ENCODE peak calls at places on chromosomes 1 and 21, in five cellular contexts. B is breast epithelium, K is mucosa of descending colon, D is colonic mucosa, X is body of pancreas. W is an unnamed sample.

GRCh38 chr1:233020441-233020840 is 70.0 kb downstream of the NTPCR start:
- DNase-seq in B (no peak), K (no peak), D (no peak), X (peak; percentile 33), W (no peak)

GRCh38 chr1:39933956-39934941 is 20.7 kb upstream of the MFSD2A start:
- DNase-seq in B (no peak), K (peak; percentile 84), D (peak; percentile 92), X (peak; percentile 93), W (peak; percentile 92)

GRCh38 chr1:175332515-175332914 is 139.9 kb upstream of the KIAA0040 start:
- DNase-seq in B (no peak), K (no peak), D (no peak), X (no peak), W (no peak)

GRCh38 chr1:27342391-27342777 is 562 bp downstream of the SYTL1 start:
- DNase-seq in B (peak; percentile 38), K (no peak), D (no peak), X (no peak), W (no peak)

GRCh38 chr1:61641578-61642336 is 83.2 kb downstream of the TM2D1 start:
- DNase-seq in B (peak; percentile 77), K (peak; percentile 71), D (peak; percentile 68), X (peak; percentile 73), W (peak; percentile 83)

GRCh38 chr21:29130234-29130993 is at the start of gene MAP3K7CL:
- DNase-seq in B (no peak), K (no peak), D (no peak), X (peak; percentile 55), W (no peak)

GRCh38 chr21:38297193-38297592 is 40.4 kb downstream of the KCNJ15 start:
- DNase-seq in B (no peak), K (no peak), D (no peak), X (no peak), W (no peak)

GRCh38 chr1:234604726-234605492 is 5.1 kb downstream of the IRF2BP2 start:
- DNase-seq in B (no peak), K (no peak), D (no peak), X (no peak), W (no peak)

GRCh38 chr1:178271471-178271870 is 177.6 kb downstream of the RASAL2 start:
- DNase-seq in B (no peak), K (no peak), D (no peak), X (no peak), W (no peak)

GRCh38 chr1:240107058-240107684 is 15.5 kb downstream of the FMN2 start:
- DNase-seq in B (no peak), K (no peak), D (no peak), X (no peak), W (no peak)

GRCh38 chr1:113551728-113552127 is 161.4 kb downstream of the MAGI3 start:
- DNase-seq in B (no peak), K (no peak), D (no peak), X (no peak), W (no peak)

GRCh38 chr1:234610582-234611152 is 689 bp upstream of the IRF2BP2 start:
- DNase-seq in B (peak; percentile 96), K (peak; percentile 98), D (peak; percentile 95), X (peak; percentile 96), W (peak; percentile 98)

GRCh38 chr1:26574690-26575349 is 45.3 kb downstream of the RPS6KA1 start:
- DNase-seq in B (peak; percentile 1), K (no peak), D (no peak), X (no peak), W (no peak)

GRCh38 chr1:224929335-224930237 is at the start of gene DNAH14:
- DNase-seq in B (peak; percentile 80), K (peak; percentile 89), D (peak; percentile 85), X (peak; percentile 91), W (peak; percentile 92)

GRCh38 chr21:42640486-42640885 is 12.9 kb upstream of the PDE9A start:
- DNase-seq in B (no peak), K (peak; percentile 91), D (peak; percentile 90), X (peak; percentile 48), W (peak; percentile 57)

GRCh38 chr1:1254667-1254998 is 8.1 kb upstream of the C1QTNF12 start:
- DNase-seq in B (no peak), K (no peak), D (no peak), X (no peak), W (no peak)

GRCh38 chr1:154006136-154006535 is 15.6 kb downstream of the RPS27 start:
- DNase-seq in B (no peak), K (no peak), D (no peak), X (no peak), W (no peak)

GRCh38 chr1:192980856-192981255 is 78.3 kb downstream of the UCHL5 start:
- DNase-seq in B (no peak), K (no peak), D (no peak), X (no peak), W (no peak)

GRCh38 chr1:26538480-26539412 is 9.2 kb downstream of the RPS6KA1 start:
- DNase-seq in B (no peak), K (no peak), D (peak; percentile 47), X (peak; percentile 68), W (peak; percentile 73)

GRCh38 chr1:69648486-69648885 is 80.8 kb downstream of the LRRC7 start:
- DNase-seq in B (no peak), K (no peak), D (no peak), X (no peak), W (no peak)

GRCh38 chr1:215056584-215056983 is 26.0 kb upstream of the KCNK2 start:
- DNase-seq in B (no peak), K (no peak), D (no peak), X (no peak), W (no peak)

GRCh38 chr1:33379631-33380354 is 51.1 kb downstream of the PHC2 start:
- DNase-seq in B (no peak), K (no peak), D (no peak), X (no peak), W (no peak)

GRCh38 chr1:206467915-206468314 is 2.4 kb upstream of the IKBKE start:
- DNase-seq in B (no peak), K (no peak), D (no peak), X (peak; percentile 75), W (peak; percentile 93)

GRCh38 chr1:183039985-183040447 is 16.8 kb downstream of the LAMC1 start:
- DNase-seq in B (no peak), K (no peak), D (no peak), X (no peak), W (no peak)

DNA sequence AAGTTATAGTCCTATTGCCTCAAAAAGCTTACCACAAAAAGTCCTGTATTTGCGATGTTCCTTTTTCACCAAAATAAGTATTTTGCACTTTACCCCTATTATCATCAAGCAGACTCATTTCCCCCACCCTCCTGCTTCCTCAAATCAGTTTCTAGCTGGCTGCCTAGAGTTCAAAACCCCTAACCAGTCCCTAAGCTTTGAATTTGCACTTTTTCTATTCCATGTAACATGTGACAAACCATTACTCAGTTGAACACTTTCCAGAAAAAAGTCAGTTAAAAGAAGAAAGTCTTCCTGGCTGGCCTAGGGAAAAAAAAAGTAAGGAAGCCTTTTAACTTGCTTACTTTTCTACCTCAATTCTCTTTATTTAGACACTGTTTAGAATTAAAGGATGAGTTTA is 8.2 kb downstream of the CEP170 start:
- DNase-seq in B (no peak), K (no peak), D (no peak), X (no peak), W (no peak)
- H3K9me3 ChIP-seq in B (no peaks in the 10 kb centered on the region), K (no peaks in the 10 kb centered on the region), D (no peaks in the 10 kb centered on the region), X (no peaks in the 10 kb centered on the region), W (no peaks in the 10 kb centered on the region)

GRCh38 chr1:247747616-247748015 is 325 bp downstream of the OR14A2 start:
- DNase-seq in B (no peak), K (no peak), D (no peak), X (no peak), W (no peak)
- H3K9me3 ChIP-seq in B (no peaks in the 10 kb centered on the region), K (peaks cover 8% of the 10 kb centered on the region), D (no peaks in the 10 kb centered on the region), X (no peaks in the 10 kb centered on the region), W (peaks cover 5% of the 10 kb centered on the region)

DNA sequence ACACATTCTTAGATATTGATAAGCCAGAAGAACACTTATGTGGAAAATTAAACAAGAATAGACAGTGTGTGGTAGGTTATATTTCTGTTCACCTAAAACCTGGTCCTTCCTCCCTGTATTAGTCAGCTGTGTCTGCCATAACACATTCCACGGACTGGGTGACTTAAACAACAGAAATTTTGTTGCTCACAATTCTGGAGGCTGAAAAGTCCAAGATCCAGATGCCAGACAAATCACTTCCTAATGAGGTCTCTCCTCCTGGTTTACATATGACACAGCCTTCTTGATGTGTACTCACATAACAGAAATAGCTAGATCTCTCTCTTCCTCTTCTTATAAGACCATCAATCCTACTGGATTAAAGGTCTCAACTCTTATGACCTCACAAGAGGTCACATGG is 25.7 kb downstream of the JMJD4 start:
- DNase-seq in B (no peak), K (no peak), D (no peak), X (no peak), W (no peak)
- H3K9me3 ChIP-seq in B (peaks cover 17% of the 10 kb centered on the region), K (peaks cover 6% of the 10 kb centered on the region), D (no peaks in the 10 kb centered on the region), X (peaks cover 24% of the 10 kb centered on the region), W (peaks cover 30% of the 10 kb centered on the region)

DNA sequence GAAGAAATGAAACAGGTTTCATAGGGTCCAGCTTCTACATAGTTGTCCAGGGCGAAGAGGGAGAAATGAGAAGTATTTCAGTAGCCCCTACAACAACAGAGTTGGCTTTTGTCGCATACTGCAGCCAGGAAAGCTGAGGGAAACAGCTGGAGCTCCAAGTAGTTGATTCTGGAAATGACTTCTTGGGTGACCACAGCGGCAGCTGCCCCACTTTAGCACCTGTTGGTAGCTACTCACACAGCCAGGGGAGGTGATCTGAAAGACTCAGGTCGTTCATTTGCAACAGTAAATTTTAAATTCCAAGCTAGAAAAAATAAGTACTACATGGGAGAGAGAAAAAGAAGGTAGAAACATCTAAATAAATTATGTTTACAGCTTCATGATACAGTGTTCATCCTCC is 2.3 kb downstream of the TTC13 start:
- DNase-seq in B (no peak), K (no peak), D (no peak), X (no peak), W (no peak)
- H3K9me3 ChIP-seq in B (no peaks in the 10 kb centered on the region), K (no peaks in the 10 kb centered on the region), D (no peaks in the 10 kb centered on the region), X (no peaks in the 10 kb centered on the region), W (no peaks in the 10 kb centered on the region)

GRCh38 chr1:4108741-4109625 is 208.9 kb upstream of the C1orf174 start:
- DNase-seq in B (no peak), K (no peak), D (no peak), X (no peak), W (no peak)
- H3K9me3 ChIP-seq in B (no peaks in the 10 kb centered on the region), K (no peaks in the 10 kb centered on the region), D (no peaks in the 10 kb centered on the region), X (no peaks in the 10 kb centered on the region), W (no peaks in the 10 kb centered on the region)

GRCh38 chr1:2906620-2907019 is 105.1 kb upstream of the TTC34 start:
- DNase-seq in B (no peak), K (no peak), D (no peak), X (no peak), W (no peak)
- H3K9me3 ChIP-seq in B (no peaks in the 10 kb centered on the region), K (no peaks in the 10 kb centered on the region), D (no peaks in the 10 kb centered on the region), X (no peaks in the 10 kb centered on the region), W (no peaks in the 10 kb centered on the region)

GRCh38 chr1:179424610-179425009 is 58.8 kb downstream of the AXDND1 start:
- DNase-seq in B (no peak), K (no peak), D (no peak), X (no peak), W (no peak)
- H3K9me3 ChIP-seq in B (peaks cover 3% of the 10 kb centered on the region), K (peaks cover 13% of the 10 kb centered on the region), D (no peaks in the 10 kb centered on the region), X (peaks cover 5% of the 10 kb centered on the region), W (peaks cover 7% of the 10 kb centered on the region)

DNA sequence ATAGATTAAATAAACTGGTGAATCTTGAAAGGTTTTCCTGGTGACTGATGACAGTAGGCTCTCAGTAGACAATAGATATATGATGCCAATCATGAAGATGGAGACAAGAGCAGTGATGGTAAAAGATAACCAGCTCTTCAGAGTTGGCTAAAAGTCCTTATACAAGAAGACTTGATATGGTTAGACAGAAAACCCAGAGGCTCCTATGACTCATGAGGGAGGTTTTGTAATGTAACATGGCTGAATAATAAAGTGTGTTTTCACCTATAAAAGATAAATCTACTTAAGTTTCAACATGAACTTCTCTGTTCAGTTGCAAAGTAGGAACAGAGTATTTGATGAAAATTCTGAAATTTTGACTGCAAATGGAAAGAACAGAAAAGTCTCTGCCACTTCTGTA is 12.7 kb upstream of the CRNN start:
- DNase-seq in B (no peak), K (no peak), D (no peak), X (no peak), W (no peak)
- H3K9me3 ChIP-seq in B (peaks cover 14% of the 10 kb centered on the region), K (peaks cover 8% of the 10 kb centered on the region), D (no peaks in the 10 kb centered on the region), X (peaks cover 10% of the 10 kb centered on the region), W (peaks cover 9% of the 10 kb centered on the region)